ENCODE peak calls at places on chromosomes 3 and 15, in four cellular contexts. One of them, this sample, is unnamed.

GRCh38 chr15:68818088-68818670 is 2.5 kb downstream of the ANP32A start:
- DNase-seq in amniotic stem cell: peak; percentile 36
- DNase-seq in M059J: peak; percentile 77
- DNase-seq in activated T-helper 1 cell treated with anti-CD3 and anti-CD28 coated beads, Interleukin-2, amount 50 U/mL, for 16 hours: peak; percentile 29
- DNase-seq in this sample: no peak

GRCh38 chr15:73172508-73172907 is 120.2 kb downstream of the NEO1 start:
- DNase-seq in M059J: no peak
- DNase-seq in amniotic stem cell: no peak
- DNase-seq in activated T-helper 1 cell treated with anti-CD3 and anti-CD28 coated beads, Interleukin-2, amount 50 U/mL, for 16 hours: no peak
- DNase-seq in this sample: no peak

GRCh38 chr3:141646760-141647561 is 91.1 kb upstream of the RNF7 start:
- DNase-seq in M059J: peak; percentile 85
- DNase-seq in amniotic stem cell: no peak
- DNase-seq in activated T-helper 1 cell treated with anti-CD3 and anti-CD28 coated beads, Interleukin-2, amount 50 U/mL, for 16 hours: no peak
- DNase-seq in this sample: no peak

GRCh38 chr3:52218454-52218853 is 7.0 kb downstream of the TLR9 start:
- DNase-seq in M059J: no peak
- DNase-seq in amniotic stem cell: no peak
- DNase-seq in activated T-helper 1 cell treated with anti-CD3 and anti-CD28 coated beads, Interleukin-2, amount 50 U/mL, for 16 hours: no peak
- DNase-seq in this sample: no peak

GRCh38 chr15:37019479-37020433 is 80.6 kb downstream of the MEIS2 start:
- DNase-seq in M059J: peak; percentile 78
- DNase-seq in amniotic stem cell: no peak
- DNase-seq in activated T-helper 1 cell treated with anti-CD3 and anti-CD28 coated beads, Interleukin-2, amount 50 U/mL, for 16 hours: no peak
- DNase-seq in this sample: no peak

GRCh38 chr3:141076821-141077571 is 25.8 kb downstream of the SPSB4 start:
- DNase-seq in activated T-helper 1 cell treated with anti-CD3 and anti-CD28 coated beads, Interleukin-2, amount 50 U/mL, for 16 hours: no peak
- DNase-seq in M059J: no peak
- DNase-seq in amniotic stem cell: no peak
- DNase-seq in this sample: no peak

GRCh38 chr3:39065197-39065596 is 13.4 kb downstream of the WDR48 start:
- DNase-seq in activated T-helper 1 cell treated with anti-CD3 and anti-CD28 coated beads, Interleukin-2, amount 50 U/mL, for 16 hours: no peak
- DNase-seq in M059J: peak; percentile 21
- DNase-seq in amniotic stem cell: peak; percentile 9
- DNase-seq in this sample: no peak

GRCh38 chr15:50873935-50874353 is 34.5 kb upstream of the AP4E1 start:
- DNase-seq in activated T-helper 1 cell treated with anti-CD3 and anti-CD28 coated beads, Interleukin-2, amount 50 U/mL, for 16 hours: no peak
- DNase-seq in M059J: no peak
- DNase-seq in amniotic stem cell: no peak
- DNase-seq in this sample: no peak

GRCh38 chr15:63858881-63859280 is 25.1 kb upstream of the HERC1 start:
- DNase-seq in activated T-helper 1 cell treated with anti-CD3 and anti-CD28 coated beads, Interleukin-2, amount 50 U/mL, for 16 hours: no peak
- DNase-seq in amniotic stem cell: no peak
- DNase-seq in M059J: peak; percentile 59
- DNase-seq in this sample: no peak

GRCh38 chr15:48493084-48493762 is 152.3 kb downstream of the FBN1 start:
- DNase-seq in M059J: peak; percentile 91
- DNase-seq in activated T-helper 1 cell treated with anti-CD3 and anti-CD28 coated beads, Interleukin-2, amount 50 U/mL, for 16 hours: no peak
- DNase-seq in amniotic stem cell: peak; percentile 78
- DNase-seq in this sample: peak; percentile 84

GRCh38 chr15:58036579-58036978 is 28.9 kb downstream of the ALDH1A2 start:
- DNase-seq in M059J: no peak
- DNase-seq in amniotic stem cell: no peak
- DNase-seq in activated T-helper 1 cell treated with anti-CD3 and anti-CD28 coated beads, Interleukin-2, amount 50 U/mL, for 16 hours: no peak
- DNase-seq in this sample: no peak